ENCODE peak calls at places on chromosomes 7 and 10, in four cellular contexts. J, O, Y and I are unnamed samples.

GRCh38 chr7:5472432-5473315 is 49.0 kb upstream of the TNRC18 start:
- DNase-seq in J (no peak), Y (no peak), O (no peak), I (no peak)

GRCh38 chr10:86400705-86401587 is 34.4 kb upstream of the GRID1 start:
- DNase-seq in Y (peak), J (peak), O (peak), I (no peak)

GRCh38 chr10:105292236-105292635 is 651.1 kb downstream of the SORCS3 start:
- DNase-seq in J (no peak), Y (no peak), O (no peak), I (no peak)

GRCh38 chr7:27361522-27361921 is 118.9 kb downstream of the EVX1 start:
- DNase-seq in Y (no peak), J (no peak), O (no peak), I (no peak)

GRCh38 chr10:525565-526315 is 163.7 kb downstream of the DIP2C start:
- DNase-seq in J (no peak), Y (no peak), O (peak), I (no peak)

GRCh38 chr7:17939670-17940301 is 508 bp downstream of the SNX13 start:
- DNase-seq in Y (peak), J (peak), O (peak), I (no peak)

GRCh38 chr7:117941138-117941810 is 68.0 kb upstream of the CTTNBP2 start:
- DNase-seq in O (peak), Y (no peak), J (no peak), I (no peak)

GRCh38 chr7:159015081-159015893 is 129.4 kb downstream of the VIPR2 start:
- DNase-seq in Y (peak), J (no peak), O (peak), I (no peak)

GRCh38 chr7:92813390-92814024 is 22.9 kb downstream of the CDK6 start:
- DNase-seq in Y (no peak), O (peak), J (no peak), I (no peak)

GRCh38 chr10:5590816-5591215 is 66.1 kb downstream of the CALML3 start:
- DNase-seq in O (no peak), Y (no peak), J (no peak), I (no peak)

GRCh38 chr10:126846959-126847358 is 58.3 kb upstream of the DOCK1 start:
- DNase-seq in O (no peak), Y (no peak), J (no peak), I (no peak)

GRCh38 chr10:102311025-102311420 is 65.7 kb downstream of the GBF1 start:
- DNase-seq in J (no peak), Y (no peak), O (peak), I (no peak)

GRCh38 chr10:72000073-72001025 is 36.2 kb downstream of the CHST3 start:
- DNase-seq in Y (no peak), J (no peak), O (no peak), I (no peak)

GRCh38 chr7:102287465-102288146 is 938 bp downstream of the SH2B2 start:
- DNase-seq in O (peak), Y (no peak), J (peak), I (no peak)

GRCh38 chr10:80408198-80409085 is at the start of gene PRXL2A:
- DNase-seq in J (peak), O (peak), Y (peak), I (peak)

GRCh38 chr7:44273681-44274622 is 51.4 kb downstream of the CAMK2B start:
- DNase-seq in O (no peak), Y (no peak), J (no peak), I (no peak)

GRCh38 chr7:1060315-1061080 is 16.2 kb downstream of the GPR146 start:
- DNase-seq in J (no peak), Y (peak), O (no peak), I (no peak)
- H3K27ac ChIP-seq in J (no peak), Y (peak), O (no peak), I (no peak)

DNA sequence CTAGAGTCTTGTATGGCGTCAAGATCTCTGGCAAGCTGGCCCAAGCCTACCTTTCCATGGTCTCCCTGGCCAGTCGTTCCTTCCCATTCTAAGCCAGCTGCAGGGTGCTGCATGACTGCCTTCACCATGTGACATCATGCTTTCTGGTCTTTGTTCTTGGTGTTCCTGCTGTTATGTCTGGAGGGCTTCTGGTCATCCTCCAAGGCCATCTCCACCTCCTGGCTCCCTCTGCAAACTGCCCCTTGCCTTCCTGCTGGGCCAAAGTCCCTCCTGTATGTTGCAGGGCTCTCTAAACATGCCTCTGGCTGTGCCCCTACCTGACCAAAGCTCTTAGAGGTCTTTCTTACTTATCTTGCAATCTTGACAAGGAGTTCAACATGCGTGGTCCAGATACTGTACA is 44.4 kb upstream of the SHH start:
- DNase-seq in O (no peak), Y (peak), J (no peak), I (no peak)
- H3K27ac ChIP-seq in O (no peak), Y (no peak), J (no peak), I (no peak)

GRCh38 chr10:95485030-95485429 is 76.1 kb downstream of the SORBS1 start:
- DNase-seq in Y (no peak), J (no peak), O (no peak), I (no peak)
- H3K27ac ChIP-seq in Y (no peak), J (no peak), O (no peak), I (peak)

GRCh38 chr7:97004237-97004930 is 969 bp upstream of the DLX6 start:
- DNase-seq in J (no peak), Y (no peak), O (no peak), I (no peak)

GRCh38 chr7:97006951-97007861 is 1.9 kb downstream of the DLX6 start:
- DNase-seq in Y (no peak), O (no peak), J (no peak), I (no peak)

GRCh38 chr7:97006146-97006950 is 995 bp downstream of the DLX6 start:
- DNase-seq in O (peak), Y (no peak), J (peak), I (peak)

GRCh38 chr7:97004931-97005763 is at the start of gene DLX6:
- DNase-seq in J (no peak), O (peak), Y (no peak), I (peak)

DNA sequence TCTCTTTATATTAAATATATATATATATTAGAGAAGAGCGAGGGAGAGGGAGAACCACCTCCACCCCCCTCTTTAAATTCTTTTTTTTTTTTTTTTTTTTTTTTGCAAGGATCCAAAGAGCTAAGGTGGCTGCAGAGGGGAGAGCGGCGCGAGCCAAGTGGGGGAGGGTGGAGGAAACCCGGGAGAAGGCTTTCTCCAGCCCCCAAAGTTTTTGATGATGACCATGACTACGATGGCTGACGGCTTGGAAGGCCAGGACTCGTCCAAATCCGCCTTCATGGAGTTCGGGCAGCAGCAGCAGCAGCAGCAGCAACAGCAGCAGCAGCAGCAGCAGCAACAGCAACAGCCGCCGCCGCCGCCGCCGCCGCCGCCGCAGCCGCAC is 402 bp downstream of the DLX6 start:
- DNase-seq in J (no peak), O (no peak), Y (no peak), I (no peak)
- H3K27ac ChIP-seq in J (no peak), O (no peak), Y (no peak), I (peak)

GRCh38 chr7:32670105-32670504 is 174.8 kb downstream of the AVL9 start:
- DNase-seq in Y (no peak), J (no peak), O (peak), I (no peak)
- H3K27ac ChIP-seq in Y (no peak), J (no peak), O (peak), I (no peak)

GRCh38 chr10:114367041-114367675 is 37.1 kb downstream of the AFAP1L2 start:
- DNase-seq in O (peak), J (no peak), Y (no peak), I (no peak)
- H3K27ac ChIP-seq in O (no peak), J (no peak), Y (peak), I (no peak)

GRCh38 chr10:122123186-122123585 is 134.2 kb downstream of the TACC2 start:
- DNase-seq in Y (no peak), J (no peak), O (no peak), I (no peak)

GRCh38 chr10:122117475-122117874 is 128.5 kb downstream of the TACC2 start:
- DNase-seq in Y (no peak), J (no peak), O (no peak), I (no peak)

GRCh38 chr10:122121059-122121458 is 132.1 kb downstream of the TACC2 start:
- DNase-seq in Y (no peak), J (no peak), O (no peak), I (no peak)

GRCh38 chr10:122122493-122122892 is 133.5 kb downstream of the TACC2 start:
- DNase-seq in O (no peak), Y (no peak), J (no peak), I (no peak)

GRCh38 chr10:122120008-122120744 is 131.2 kb downstream of the TACC2 start:
- DNase-seq in Y (no peak), J (no peak), O (no peak), I (no peak)
- H3K27ac ChIP-seq in Y (no peak), J (no peak), O (no peak), I (no peak)